ENCODE peak calls at places on chromosomes 3 and 15, in ten cellular contexts. O is ACHN; L is stimulated activated CD8-positive, alpha-beta memory T cell treated with anti-CD3 and anti-CD28 coated beads, Interleukin-12 subunit alpha, Interleukin-12 subunit beta, amount 100 ng/mL, for 4 hours; D is activated naive CD8-positive, alpha-beta T cell treated with anti-CD3 and anti-CD28 coated beads for 36 hours; U is CD8-positive, alpha-beta T cell; R is body of pancreas; I is neuronal stem cell; X is substantia nigra; W is H9; F is lung microvascular endothelial cell. S is an unnamed sample.

GRCh38 chr15:80811781-80812180 is 32.6 kb downstream of the CEMIP start:
- DNase-seq in F (no peak), X (no peak), I (no peak), O (no peak), L (no peak), D (no peak), R (no peak), W (no peak), U (no peak), S (no peak)

GRCh38 chr3:159200176-159200575 is 398.3 kb downstream of the MFSD1 start:
- DNase-seq in I (no peak), F (no peak), W (no peak), R (no peak), L (no peak), D (no peak), O (no peak), X (no peak), U (no peak), S (no peak)

GRCh38 chr15:49645937-49646336 is 25.1 kb downstream of the DTWD1 start:
- DNase-seq in W (no peak), O (peak; percentile 84), L (no peak), F (no peak), R (peak; percentile 46), U (no peak), I (no peak), X (no peak), D (no peak), S (no peak)

GRCh38 chr15:70535955-70536338 is 227.4 kb downstream of the UACA start:
- DNase-seq in L (no peak), F (no peak), U (no peak), X (no peak), W (no peak), I (no peak), O (no peak), R (no peak), D (no peak), S (no peak)

GRCh38 chr15:57227899-57228298 is 148.4 kb upstream of the CGNL1 start:
- DNase-seq in R (no peak), I (no peak), F (no peak), U (no peak), X (no peak), L (no peak), W (no peak), D (no peak), O (no peak), S (no peak)

GRCh38 chr3:178059124-178059523 is 477.1 kb upstream of the KCNMB2 start:
- DNase-seq in R (no peak), L (no peak), X (no peak), W (no peak), I (no peak), O (no peak), F (peak; percentile 45), D (no peak), U (no peak), S (no peak)

GRCh38 chr3:152499796-152500385 is 231.2 kb downstream of the MBNL1 start:
- DNase-seq in I (no peak), O (no peak), W (no peak), U (no peak), F (peak; percentile 82), X (no peak), R (no peak), L (no peak), D (no peak), S (no peak)

GRCh38 chr3:30035935-30036567 is 570.4 kb upstream of the TGFBR2 start:
- DNase-seq in F (no peak), L (no peak), I (no peak), D (no peak), O (no peak), W (no peak), U (no peak), R (no peak), X (no peak), S (no peak)

GRCh38 chr15:44798815-44799214 is 62.5 kb downstream of the TRIM69 start:
- DNase-seq in D (no peak), W (no peak), R (no peak), L (no peak), I (no peak), O (no peak), X (no peak), F (peak; percentile 55), U (no peak), S (no peak)

GRCh38 chr3:161371441-161372320 is at the start of gene SPTSSB:
- DNase-seq in O (peak; percentile 4), D (peak; percentile 63), R (peak; percentile 59), W (peak; percentile 79), F (peak; percentile 2), U (peak; percentile 60), L (peak; percentile 36), I (peak; percentile 63), X (no peak), S (peak; percentile 81)

GRCh38 chr3:14962762-14963161 is 15.4 kb downstream of the NR2C2 start:
- DNase-seq in F (no peak), U (no peak), X (no peak), D (no peak), I (no peak), R (no peak), L (no peak), W (no peak), O (no peak), S (no peak)

S was measured in upper lobe of left lung.